ENCODE peak calls at places on chromosomes 7 and 10, in ten cellular contexts. A, D, P, C, U, H, X, T, F and S are unnamed samples.

GRCh38 chr7:6392712-6393666 is 54.8 kb downstream of the DAGLB start:
- DNase-seq in U (peak), C (no peak), F (peak), D (no peak), X (no peak), P (no peak), A (no peak), H (no peak), T (peak), S (no peak)

GRCh38 chr10:31697271-31698168 is 231.1 kb downstream of the ARHGAP12 start:
- DNase-seq in F (peak), D (no peak), A (no peak), U (peak), P (peak), X (peak), C (no peak), H (no peak), T (peak), S (no peak)

GRCh38 chr10:21100871-21101514 is 203.9 kb upstream of the NEBL start:
- DNase-seq in X (no peak), U (no peak), P (no peak), C (no peak), T (no peak), H (no peak), A (no peak), D (no peak), F (no peak), S (no peak)

GRCh38 chr7:134458341-134458805 is 527 bp downstream of the AKR1B1 start:
- DNase-seq in P (no peak), D (peak), H (no peak), T (peak), U (peak), C (peak), A (peak), F (no peak), X (peak), S (peak)

GRCh38 chr7:18855796-18856195 is 261.6 kb downstream of the TWIST1 start:
- DNase-seq in H (no peak), P (peak), U (no peak), X (no peak), D (no peak), T (no peak), F (no peak), A (no peak), C (no peak), S (no peak)

GRCh38 chr7:147978651-147979050 is 611.9 kb upstream of the C7orf33 start:
- DNase-seq in P (no peak), F (no peak), D (no peak), C (no peak), T (no peak), X (no peak), U (no peak), H (no peak), A (no peak), S (no peak)

GRCh38 chr10:93062499-93063216 is 2.1 kb downstream of the CYP26C1 start:
- DNase-seq in H (no peak), A (no peak), T (no peak), U (peak), D (peak), P (no peak), X (no peak), C (no peak), F (no peak), S (no peak)

GRCh38 chr7:30411897-30412296 is 66.7 kb downstream of the NOD1 start:
- DNase-seq in D (no peak), T (no peak), A (no peak), F (no peak), C (no peak), P (no peak), X (no peak), U (no peak), H (no peak), S (no peak)

GRCh38 chr10:4359003-4359402 is 467.0 kb upstream of the AKR1E2 start:
- DNase-seq in P (no peak), U (no peak), A (peak), T (no peak), C (no peak), F (no peak), H (no peak), X (no peak), D (peak), S (no peak)

GRCh38 chr7:96973986-96974385 is 31.4 kb upstream of the DLX6 start:
- DNase-seq in H (no peak), X (no peak), A (no peak), F (no peak), D (no peak), C (no peak), P (no peak), T (no peak), U (peak), S (no peak)

GRCh38 chr10:43640603-43641002 is 8.1 kb downstream of the ZNF32 start:
- DNase-seq in U (no peak), H (no peak), X (no peak), C (no peak), F (no peak), A (no peak), T (no peak), P (no peak), D (no peak), S (no peak)

GRCh38 chr7:1169409-1170368 is 9.7 kb upstream of the ZFAND2A start:
- DNase-seq in T (peak), H (no peak), C (peak), P (no peak), U (peak), A (peak), F (no peak), D (peak), X (peak), S (peak)

GRCh38 chr7:97480700-97481410 is 251.0 kb upstream of the TAC1 start:
- DNase-seq in T (no peak), C (no peak), X (peak), H (no peak), D (no peak), F (no peak), A (peak), U (no peak), P (no peak), S (no peak)

GRCh38 chr10:78212134-78212785 is 178.6 kb downstream of the RPS24 start:
- DNase-seq in U (peak), X (no peak), C (no peak), A (no peak), H (no peak), T (no peak), F (no peak), D (no peak), P (no peak), S (no peak)

GRCh38 chr7:105389090-105389650 is 449 bp upstream of the SRPK2 start:
- DNase-seq in P (no peak), U (peak), C (peak), D (no peak), F (no peak), H (no peak), A (peak), T (peak), X (peak), S (no peak)

GRCh38 chr10:133528845-133529575 is 1.8 kb downstream of the CYP2E1 start:
- DNase-seq in X (peak), P (no peak), F (no peak), U (peak), A (no peak), T (peak), C (no peak), D (no peak), H (no peak), S (no peak)

GRCh38 chr10:76082956-76083355 is 651.5 kb downstream of the LRMDA start:
- DNase-seq in C (no peak), P (peak), F (peak), X (no peak), H (no peak), A (no peak), T (no peak), U (no peak), D (peak), S (no peak)

GRCh38 chr7:73424486-73424885 is 9.1 kb upstream of the FZD9 start:
- DNase-seq in X (no peak), P (no peak), F (no peak), A (no peak), H (no peak), C (no peak), T (no peak), U (no peak), D (no peak), S (no peak)

GRCh38 chr7:44197487-44197886 is 3.3 kb upstream of the YKT6 start:
- DNase-seq in A (no peak), D (no peak), F (no peak), U (no peak), P (no peak), T (no peak), H (no peak), X (no peak), C (no peak), S (no peak)

GRCh38 chr10:121681982-121682687 is 83.9 kb upstream of the FGFR2 start:
- DNase-seq in T (no peak), P (no peak), H (no peak), D (no peak), X (peak), C (no peak), U (no peak), A (no peak), F (no peak), S (no peak)

GRCh38 chr7:107024906-107025305 is 19.6 kb upstream of the PRKAR2B start:
- DNase-seq in D (no peak), T (no peak), X (no peak), H (no peak), C (no peak), U (no peak), F (no peak), P (no peak), A (no peak), S (no peak)

GRCh38 chr7:7002416-7003062 is 176.5 kb upstream of the CCZ1B start:
- DNase-seq in D (no peak), X (no peak), F (no peak), T (no peak), A (peak), U (no peak), C (no peak), P (no peak), H (no peak), S (no peak)

GRCh38 chr10:72134785-72135765 is 46.7 kb upstream of the SPOCK2 start:
- DNase-seq in T (no peak), F (no peak), X (no peak), C (no peak), A (no peak), D (no peak), P (no peak), H (no peak), U (no peak), S (no peak)

GRCh38 chr7:5557920-5558401 is 134.3 kb upstream of the TNRC18 start:
- DNase-seq in U (peak), A (no peak), H (no peak), X (no peak), D (no peak), C (no peak), P (no peak), T (peak), F (no peak), S (no peak)

GRCh38 chr7:2040893-2041270 is 191.9 kb downstream of the MAD1L1 start:
- DNase-seq in C (no peak), F (no peak), T (no peak), P (no peak), H (no peak), A (peak), X (no peak), D (no peak), U (no peak), S (no peak)

GRCh38 chr10:21172774-21173432 is 275.8 kb upstream of the NEBL start:
- DNase-seq in P (no peak), A (no peak), U (peak), X (no peak), H (no peak), D (no peak), T (peak), F (no peak), C (no peak), S (no peak)

GRCh38 chr7:153476166-153476565 is 576.0 kb upstream of the DPP6 start:
- DNase-seq in H (no peak), A (no peak), P (no peak), F (no peak), X (no peak), C (no peak), T (no peak), U (no peak), D (no peak), S (no peak)

GRCh38 chr10:36578306-36578705 is 547.1 kb upstream of the ANKRD30A start:
- DNase-seq in H (peak), T (no peak), X (no peak), U (peak), P (peak), D (no peak), C (no peak), A (no peak), F (no peak), S (no peak)

GRCh38 chr10:30999084-30999712 is 32.5 kb downstream of the ZNF438 start:
- DNase-seq in D (no peak), F (peak), X (no peak), U (no peak), P (no peak), H (no peak), C (no peak), A (no peak), T (peak), S (no peak)

GRCh38 chr7:130364446-130364845 is 15.8 kb upstream of the CPA1 start:
- DNase-seq in U (no peak), F (no peak), D (no peak), C (no peak), H (no peak), T (no peak), X (no peak), P (no peak), A (no peak), S (no peak)

GRCh38 chr10:49109669-49110335 is 5.5 kb downstream of the VSTM4 start:
- DNase-seq in T (peak), D (no peak), P (peak), A (no peak), C (no peak), F (peak), U (peak), X (no peak), H (no peak), S (no peak)

GRCh38 chr7:164882-165660 is 27.3 kb upstream of the FAM20C start:
- DNase-seq in P (no peak), X (peak), U (no peak), H (no peak), T (peak), F (no peak), C (no peak), A (no peak), D (peak), S (no peak)